ENCODE peak calls at places on chromosomes 5 and 9, in nine cellular contexts. One of them, this sample, is unnamed.
A peak's percentile ranks its signal among the peaks of the same experiment; 100 is the strongest.

GRCh38 chr9:14992025-14992424 is 81.8 kb upstream of the FREM1 start:
- DNase-seq in fibroblast of mammary gland: peak; percentile 61
- DNase-seq in CD8-positive, alpha-beta T cell: no peak
- DNase-seq in GF-D8: no peak
- DNase-seq in NCI-H748 treated with DMSO at 0.1 percent for 48 hours: no peak
- DNase-seq in amniotic stem cell: no peak
- DNase-seq in NCI-H2029 treated with DMSO at 0.1 percent for 48 hours: no peak
- DNase-seq in GM23248: peak; percentile 75
- DNase-seq in left ventricle myocardium inferior: no peak
- DNase-seq in this sample: no peak

GRCh38 chr5:159987031-159987674 is 21.8 kb upstream of the TTC1 start:
- DNase-seq in NCI-H2029 treated with DMSO at 0.1 percent for 48 hours: peak; percentile 71
- DNase-seq in GM23248: peak; percentile 82
- DNase-seq in CD8-positive, alpha-beta T cell: peak; percentile 67
- DNase-seq in GF-D8: peak; percentile 23
- DNase-seq in NCI-H748 treated with DMSO at 0.1 percent for 48 hours: peak; percentile 66
- DNase-seq in fibroblast of mammary gland: peak; percentile 53
- DNase-seq in amniotic stem cell: peak; percentile 47
- DNase-seq in left ventricle myocardium inferior: peak; percentile 73
- DNase-seq in this sample: peak; percentile 88

GRCh38 chr5:132054697-132055440 is 5.6 kb upstream of the IL3 start:
- DNase-seq in amniotic stem cell: no peak
- DNase-seq in left ventricle myocardium inferior: peak; percentile 1
- DNase-seq in NCI-H2029 treated with DMSO at 0.1 percent for 48 hours: no peak
- DNase-seq in fibroblast of mammary gland: no peak
- DNase-seq in GF-D8: no peak
- DNase-seq in GM23248: no peak
- DNase-seq in NCI-H748 treated with DMSO at 0.1 percent for 48 hours: no peak
- DNase-seq in CD8-positive, alpha-beta T cell: no peak
- DNase-seq in this sample: no peak

GRCh38 chr5:43049216-43049615 is 9.1 kb upstream of the ANXA2R start:
- DNase-seq in NCI-H748 treated with DMSO at 0.1 percent for 48 hours: no peak
- DNase-seq in CD8-positive, alpha-beta T cell: no peak
- DNase-seq in GM23248: peak; percentile 29
- DNase-seq in GF-D8: no peak
- DNase-seq in NCI-H2029 treated with DMSO at 0.1 percent for 48 hours: no peak
- DNase-seq in left ventricle myocardium inferior: no peak
- DNase-seq in amniotic stem cell: peak; percentile 37
- DNase-seq in fibroblast of mammary gland: no peak
- DNase-seq in this sample: no peak

GRCh38 chr9:69637801-69638200 is 34.4 kb downstream of the APBA1 start:
- DNase-seq in left ventricle myocardium inferior: no peak
- DNase-seq in NCI-H748 treated with DMSO at 0.1 percent for 48 hours: no peak
- DNase-seq in amniotic stem cell: peak; percentile 53
- DNase-seq in CD8-positive, alpha-beta T cell: no peak
- DNase-seq in NCI-H2029 treated with DMSO at 0.1 percent for 48 hours: no peak
- DNase-seq in GM23248: peak; percentile 85
- DNase-seq in GF-D8: no peak
- DNase-seq in fibroblast of mammary gland: peak; percentile 68
- DNase-seq in this sample: peak; percentile 50

GRCh38 chr5:34930527-34930844 is 1.1 kb downstream of the DNAJC21 start:
- DNase-seq in left ventricle myocardium inferior: no peak
- DNase-seq in NCI-H2029 treated with DMSO at 0.1 percent for 48 hours: no peak
- DNase-seq in CD8-positive, alpha-beta T cell: no peak
- DNase-seq in GM23248: peak; percentile 61
- DNase-seq in amniotic stem cell: no peak
- DNase-seq in GF-D8: no peak
- DNase-seq in fibroblast of mammary gland: peak; percentile 53
- DNase-seq in NCI-H748 treated with DMSO at 0.1 percent for 48 hours: no peak
- DNase-seq in this sample: peak; percentile 23

GRCh38 chr9:106107716-106108115 is 413.4 kb downstream of the TMEM38B start:
- DNase-seq in left ventricle myocardium inferior: no peak
- DNase-seq in fibroblast of mammary gland: no peak
- DNase-seq in NCI-H2029 treated with DMSO at 0.1 percent for 48 hours: no peak
- DNase-seq in GF-D8: no peak
- DNase-seq in amniotic stem cell: no peak
- DNase-seq in NCI-H748 treated with DMSO at 0.1 percent for 48 hours: no peak
- DNase-seq in GM23248: no peak
- DNase-seq in CD8-positive, alpha-beta T cell: no peak
- DNase-seq in this sample: no peak

GRCh38 chr9:79578891-79579290 is 7.1 kb downstream of the TLE4 start:
- DNase-seq in GF-D8: no peak
- DNase-seq in amniotic stem cell: no peak
- DNase-seq in CD8-positive, alpha-beta T cell: no peak
- DNase-seq in NCI-H2029 treated with DMSO at 0.1 percent for 48 hours: no peak
- DNase-seq in GM23248: peak; percentile 61
- DNase-seq in fibroblast of mammary gland: peak; percentile 27
- DNase-seq in left ventricle myocardium inferior: no peak
- DNase-seq in NCI-H748 treated with DMSO at 0.1 percent for 48 hours: no peak
- DNase-seq in this sample: no peak

GRCh38 chr9:37706290-37706689 is 47.3 kb upstream of the TRMT10B start:
- DNase-seq in GM23248: peak; percentile 53
- DNase-seq in fibroblast of mammary gland: no peak
- DNase-seq in left ventricle myocardium inferior: no peak
- DNase-seq in amniotic stem cell: no peak
- DNase-seq in GF-D8: no peak
- DNase-seq in NCI-H2029 treated with DMSO at 0.1 percent for 48 hours: no peak
- DNase-seq in NCI-H748 treated with DMSO at 0.1 percent for 48 hours: no peak
- DNase-seq in CD8-positive, alpha-beta T cell: no peak
- DNase-seq in this sample: no peak

GRCh38 chr5:62258654-62259053 is 47.4 kb upstream of the KIF2A start:
- DNase-seq in left ventricle myocardium inferior: no peak
- DNase-seq in GF-D8: no peak
- DNase-seq in amniotic stem cell: no peak
- DNase-seq in GM23248: no peak
- DNase-seq in NCI-H2029 treated with DMSO at 0.1 percent for 48 hours: no peak
- DNase-seq in NCI-H748 treated with DMSO at 0.1 percent for 48 hours: no peak
- DNase-seq in fibroblast of mammary gland: no peak
- DNase-seq in CD8-positive, alpha-beta T cell: no peak
- DNase-seq in this sample: no peak

GRCh38 chr5:115571441-115571878 is 26.9 kb upstream of the FEM1C start:
- DNase-seq in NCI-H748 treated with DMSO at 0.1 percent for 48 hours: no peak
- DNase-seq in CD8-positive, alpha-beta T cell: no peak
- DNase-seq in left ventricle myocardium inferior: no peak
- DNase-seq in fibroblast of mammary gland: no peak
- DNase-seq in GM23248: no peak
- DNase-seq in NCI-H2029 treated with DMSO at 0.1 percent for 48 hours: no peak
- DNase-seq in amniotic stem cell: no peak
- DNase-seq in GF-D8: no peak
- DNase-seq in this sample: no peak

GRCh38 chr9:7907636-7908195 is 108.1 kb upstream of the DMAC1 start:
- DNase-seq in amniotic stem cell: no peak
- DNase-seq in left ventricle myocardium inferior: no peak
- DNase-seq in GF-D8: no peak
- DNase-seq in NCI-H748 treated with DMSO at 0.1 percent for 48 hours: no peak
- DNase-seq in NCI-H2029 treated with DMSO at 0.1 percent for 48 hours: no peak
- DNase-seq in GM23248: no peak
- DNase-seq in fibroblast of mammary gland: no peak
- DNase-seq in CD8-positive, alpha-beta T cell: no peak
- DNase-seq in this sample: no peak

GRCh38 chr9:106915851-106916250 is 52.9 kb downstream of the ZNF462 start:
- DNase-seq in amniotic stem cell: no peak
- DNase-seq in GM23248: no peak
- DNase-seq in NCI-H2029 treated with DMSO at 0.1 percent for 48 hours: no peak
- DNase-seq in CD8-positive, alpha-beta T cell: no peak
- DNase-seq in NCI-H748 treated with DMSO at 0.1 percent for 48 hours: no peak
- DNase-seq in GF-D8: no peak
- DNase-seq in left ventricle myocardium inferior: no peak
- DNase-seq in fibroblast of mammary gland: no peak
- DNase-seq in this sample: no peak

GRCh38 chr5:14447958-14448881 is 133.4 kb upstream of the OTULINL start:
- DNase-seq in CD8-positive, alpha-beta T cell: no peak
- DNase-seq in fibroblast of mammary gland: peak; percentile 75
- DNase-seq in amniotic stem cell: no peak
- DNase-seq in left ventricle myocardium inferior: peak; percentile 29
- DNase-seq in GF-D8: no peak
- DNase-seq in NCI-H748 treated with DMSO at 0.1 percent for 48 hours: no peak
- DNase-seq in GM23248: peak; percentile 64
- DNase-seq in NCI-H2029 treated with DMSO at 0.1 percent for 48 hours: no peak
- DNase-seq in this sample: no peak

GRCh38 chr9:133113163-133113927 is 7.7 kb downstream of the RALGDS start:
- DNase-seq in GF-D8: no peak
- DNase-seq in left ventricle myocardium inferior: peak; percentile 64
- DNase-seq in NCI-H2029 treated with DMSO at 0.1 percent for 48 hours: no peak
- DNase-seq in GM23248: peak; percentile 45
- DNase-seq in NCI-H748 treated with DMSO at 0.1 percent for 48 hours: no peak
- DNase-seq in amniotic stem cell: no peak
- DNase-seq in fibroblast of mammary gland: peak; percentile 65
- DNase-seq in CD8-positive, alpha-beta T cell: no peak
- DNase-seq in this sample: no peak

GRCh38 chr9:136602193-136602885 is 56.5 kb upstream of the NOTCH1 start:
- DNase-seq in GM23248: no peak
- DNase-seq in NCI-H748 treated with DMSO at 0.1 percent for 48 hours: no peak
- DNase-seq in NCI-H2029 treated with DMSO at 0.1 percent for 48 hours: no peak
- DNase-seq in amniotic stem cell: no peak
- DNase-seq in left ventricle myocardium inferior: no peak
- DNase-seq in fibroblast of mammary gland: no peak
- DNase-seq in CD8-positive, alpha-beta T cell: no peak
- DNase-seq in GF-D8: no peak
- DNase-seq in this sample: no peak